ENCODE peak calls at places on chromosomes 2 and 18, in four cellular contexts. D is transverse colon, U is dorsolateral prefrontal cortex, X is ovary. Y is an unnamed sample.

GRCh38 chr2:73987109-73987947 is 2.6 kb downstream of the TET3 start:
- DNase-seq in X (no peak), D (peak; percentile 64), U (peak; percentile 37), Y (peak; percentile 67)

GRCh38 chr2:151043484-151043883 is 218.2 kb downstream of the RBM43 start:
- DNase-seq in X (no peak), D (no peak), U (no peak), Y (no peak)

GRCh38 chr2:172906401-172906811 is 169.2 kb upstream of the MAP3K20 start:
- DNase-seq in X (no peak), U (no peak), D (no peak), Y (no peak)

GRCh38 chr2:85713836-85714235 is 19.7 kb downstream of the GNLY start:
- DNase-seq in D (no peak), X (no peak), U (no peak), Y (no peak)

GRCh38 chr2:43898958-43899346 is 60.2 kb downstream of the ABCG8 start:
- DNase-seq in D (no peak), X (no peak), U (no peak), Y (no peak)

GRCh38 chr18:48360376-48361021 is 48.7 kb downstream of the ZBTB7C start:
- DNase-seq in D (no peak), X (no peak), U (no peak), Y (no peak)

GRCh38 chr2:115609978-115610377 is 1167.5 kb downstream of the DPP10 start:
- DNase-seq in X (no peak), U (no peak), D (no peak), Y (no peak)

GRCh38 chr2:42573256-42573655 is 4.8 kb downstream of the MTA3 start:
- DNase-seq in X (no peak), U (no peak), D (no peak), Y (no peak)

GRCh38 chr2:222300725-222301295 is 2.0 kb upstream of the PAX3 start:
- DNase-seq in X (no peak), D (no peak), U (no peak), Y (no peak)

GRCh38 chr2:68632026-68632425 is 11.4 kb upstream of the PROKR1 start:
- DNase-seq in X (no peak), U (no peak), D (no peak), Y (no peak)

GRCh38 chr2:145760781-145761649 is 1241.1 kb upstream of the ZEB2 start:
- DNase-seq in X (no peak), U (no peak), D (no peak), Y (no peak)

GRCh38 chr2:10407432-10407831 is 40.7 kb downstream of the ODC1 start:
- DNase-seq in U (no peak), D (no peak), X (no peak), Y (no peak)

GRCh38 chr2:17813015-17813741 is 3.1 kb upstream of the MSGN1 start:
- DNase-seq in D (no peak), X (no peak), U (no peak), Y (no peak)

GRCh38 chr2:178325268-178325667 is 125.7 kb downstream of the PRKRA start:
- DNase-seq in X (no peak), U (no peak), D (no peak), Y (no peak)
- H3K4me3 ChIP-seq in X (no peak overlapping the region), U (no peak overlapping the region), D (no peak overlapping the region), Y (no peak overlapping the region)

DNA sequence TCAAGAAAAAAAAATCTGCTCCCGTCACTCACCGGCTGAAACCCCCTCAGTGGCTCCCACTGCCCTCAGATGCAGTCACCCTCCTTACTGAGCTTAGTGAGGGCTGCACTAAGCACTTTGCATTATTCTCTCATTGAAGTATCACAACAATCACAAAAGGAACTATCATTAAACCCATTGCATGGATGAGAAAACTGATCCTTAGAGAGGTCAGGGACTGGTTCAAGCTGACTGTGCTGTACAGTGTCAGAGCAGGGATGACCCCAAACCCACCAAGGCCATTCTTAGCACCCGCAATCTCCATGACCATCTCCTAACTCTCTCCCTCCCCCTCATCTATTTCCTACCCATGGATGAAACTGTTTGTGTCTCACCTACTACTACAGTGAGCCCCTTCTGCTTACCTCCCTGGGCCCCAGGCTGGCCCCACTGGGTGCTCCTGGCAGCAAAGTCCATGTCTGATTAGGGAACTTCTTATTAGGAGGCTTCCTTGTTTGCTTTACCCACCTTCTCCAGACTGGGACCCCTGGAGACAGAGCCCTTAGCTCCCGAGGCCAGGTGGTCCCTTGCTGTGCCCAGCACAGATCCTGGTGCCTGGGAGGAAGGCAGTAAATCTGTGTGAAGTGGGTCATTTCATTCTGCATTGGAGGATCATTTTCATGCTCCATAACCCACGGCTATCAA is 139.3 kb upstream of the ID2 start:
- DNase-seq in U (no peak), D (no peak), X (no peak), Y (no peak)
- H3K4me3 ChIP-seq in U (no peak overlapping the region), D (no peak overlapping the region), X (no peak overlapping the region), Y (no peak overlapping the region)

GRCh38 chr2:104790901-104791495 is 62.9 kb upstream of the POU3F3 start:
- DNase-seq in U (no peak), X (no peak), D (no peak), Y (no peak)

GRCh38 chr2:104793971-104794370 is 59.9 kb upstream of the POU3F3 start:
- DNase-seq in D (no peak), X (no peak), U (no peak), Y (no peak)

GRCh38 chr2:104788721-104789446 is 65.0 kb upstream of the POU3F3 start:
- DNase-seq in U (no peak), X (no peak), D (no peak), Y (no peak)

GRCh38 chr2:104787298-104788065 is 66.4 kb upstream of the POU3F3 start:
- DNase-seq in D (no peak), U (no peak), X (no peak), Y (no peak)

DNA sequence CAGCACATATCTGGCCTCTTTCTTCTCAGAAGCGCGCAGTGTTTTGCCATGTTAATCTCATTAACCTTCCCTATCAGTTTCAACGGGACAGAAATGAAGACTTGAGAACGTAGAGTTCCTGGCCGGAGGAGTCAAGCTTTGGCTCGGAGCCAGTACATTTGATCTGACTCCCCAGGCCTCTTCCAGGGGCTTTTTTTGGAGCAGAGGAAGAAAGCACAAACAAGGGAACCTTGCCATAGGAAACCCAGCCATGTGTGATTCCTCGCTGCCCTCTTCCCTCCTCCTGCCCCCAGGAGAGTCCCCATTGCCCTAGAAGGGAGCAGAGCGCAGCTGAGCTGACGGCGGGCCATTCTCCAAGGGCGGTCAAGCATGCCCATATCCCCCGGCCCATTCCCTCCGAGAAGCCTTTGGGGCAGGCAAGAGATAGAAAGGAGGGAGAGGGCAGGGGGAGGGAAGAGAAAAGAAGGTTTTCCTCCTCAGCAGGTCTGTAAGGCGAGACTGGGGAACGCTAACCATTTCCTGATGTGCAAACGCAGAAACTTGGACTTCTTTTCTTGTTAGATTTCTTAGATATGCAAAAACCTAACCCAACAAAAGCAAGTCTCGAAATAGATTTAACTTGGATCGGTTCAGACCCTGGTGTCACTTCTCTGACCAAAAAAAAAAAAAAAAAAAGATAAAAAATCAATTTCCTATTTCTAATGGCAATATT is 63.7 kb upstream of the POU3F3 start:
- DNase-seq in U (no peak), D (no peak), X (no peak), Y (no peak)
- H3K4me3 ChIP-seq in U (no peak overlapping the region), D (no peak overlapping the region), X (no peak overlapping the region), Y (no peak overlapping the region)

GRCh38 chr2:149019768-149020167 is 18.7 kb upstream of the LYPD6B start:
- DNase-seq in X (no peak), D (no peak), U (no peak), Y (peak; percentile 62)

GRCh38 chr2:149018971-149019370 is 19.5 kb upstream of the LYPD6B start:
- DNase-seq in D (no peak), U (no peak), X (no peak), Y (no peak)

GRCh38 chr2:149021271-149021719 is 17.2 kb upstream of the LYPD6B start:
- DNase-seq in U (no peak), D (no peak), X (no peak), Y (no peak)

GRCh38 chr2:149021761-149022160 is 16.7 kb upstream of the LYPD6B start:
- DNase-seq in U (no peak), D (no peak), X (no peak), Y (no peak)

DNA sequence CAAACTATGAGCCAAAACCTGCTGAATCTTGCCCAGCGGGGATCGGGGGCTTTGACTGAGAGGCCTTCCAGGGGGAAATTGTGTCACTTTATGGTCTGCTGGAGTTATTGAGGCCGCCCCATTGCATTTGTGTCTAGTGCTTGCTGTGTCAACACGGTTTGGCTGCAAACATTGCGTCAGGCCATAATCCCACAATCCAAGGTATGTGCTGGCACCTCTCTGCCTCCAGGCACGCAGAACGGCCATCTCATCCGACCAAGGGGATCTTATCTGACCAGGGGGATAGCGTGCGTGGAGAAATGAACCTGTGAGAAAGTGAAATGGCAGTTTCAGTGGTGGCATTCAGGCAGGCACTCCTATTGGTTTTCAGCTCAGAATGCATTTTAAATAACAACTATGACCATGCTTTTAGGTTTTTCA is 18.1 kb upstream of the LYPD6B start:
- DNase-seq in X (no peak), D (peak; percentile 60), U (no peak), Y (peak; percentile 70)
- H3K4me3 ChIP-seq in X (no peak overlapping the region), D (no peak overlapping the region), U (no peak overlapping the region), Y (no peak overlapping the region)

GRCh38 chr2:39175391-39175790 is 54.5 kb upstream of the SOS1 start:
- DNase-seq in D (no peak), U (no peak), X (no peak), Y (no peak)

GRCh38 chr2:39178756-39179155 is 57.9 kb upstream of the SOS1 start:
- DNase-seq in D (no peak), U (no peak), X (no peak), Y (no peak)

GRCh38 chr2:39176997-39177396 is 56.1 kb upstream of the SOS1 start:
- DNase-seq in X (no peak), D (no peak), U (no peak), Y (no peak)

GRCh38 chr2:39171618-39172017 is 50.8 kb upstream of the SOS1 start:
- DNase-seq in D (no peak), U (no peak), X (no peak), Y (no peak)

DNA sequence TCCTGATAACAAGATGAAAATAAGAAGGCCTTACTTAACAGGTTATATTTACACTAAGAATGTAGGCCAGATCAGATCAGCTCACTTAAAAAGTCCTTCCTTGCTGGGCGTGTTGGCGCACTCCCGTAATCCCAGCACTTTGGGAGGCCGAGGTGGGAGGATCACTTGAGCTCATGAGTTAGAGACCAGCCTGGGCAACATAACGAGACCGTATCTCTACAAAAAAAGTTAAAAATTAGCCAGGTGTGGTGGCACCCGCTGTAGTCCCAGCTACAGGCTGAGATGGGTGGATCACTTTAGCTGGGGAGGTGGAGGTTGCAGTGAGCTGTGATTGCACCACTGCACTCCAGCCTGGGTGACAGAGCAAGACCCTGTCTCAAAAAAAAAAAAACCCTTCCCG is 53.2 kb upstream of the SOS1 start:
- DNase-seq in D (no peak), X (no peak), U (no peak), Y (no peak)
- H3K4me3 ChIP-seq in D (no peak overlapping the region), X (no peak overlapping the region), U (no peak overlapping the region), Y (no peak overlapping the region)

GRCh38 chr2:54120950-54121349 is 5.5 kb downstream of the ACYP2 start:
- DNase-seq in D (no peak), X (no peak), U (no peak), Y (no peak)

GRCh38 chr2:54122171-54122935 is 6.9 kb downstream of the ACYP2 start:
- DNase-seq in U (no peak), X (no peak), D (no peak), Y (no peak)

GRCh38 chr2:54122939-54123338 is 7.5 kb downstream of the ACYP2 start:
- DNase-seq in U (no peak), D (no peak), X (no peak), Y (no peak)
- H3K4me3 ChIP-seq in U (no peak overlapping the region), D (no peak overlapping the region), X (no peak overlapping the region), Y (no peak overlapping the region)

Y was measured in colonic mucosa.